ENCODE peak calls at places on chromosomes 3 and 15, in five cellular contexts. One of them, this sample, is unnamed.

GRCh38 chr15:85583404-85584390 is 203.3 kb downstream of the AKAP13 start:
- DNase-seq in cardiac fibroblast: peak; percentile 36
- DNase-seq in hippocampal formation: no peak
- DNase-seq in T-cell: no peak
- DNase-seq in transverse colon: peak; percentile 65
- DNase-seq in this sample: peak; percentile 73

GRCh38 chr3:42681361-42682038 is 3.8 kb upstream of the KLHL40 start:
- DNase-seq in cardiac fibroblast: no peak
- DNase-seq in hippocampal formation: no peak
- DNase-seq in T-cell: no peak
- DNase-seq in transverse colon: no peak
- DNase-seq in this sample: no peak

GRCh38 chr15:90895571-90896117 is 7.5 kb upstream of the MAN2A2 start:
- DNase-seq in cardiac fibroblast: no peak
- DNase-seq in hippocampal formation: peak; percentile 71
- DNase-seq in T-cell: no peak
- DNase-seq in transverse colon: no peak
- DNase-seq in this sample: no peak

GRCh38 chr15:63950911-63951481 is 95.3 kb downstream of the DAPK2 start:
- DNase-seq in cardiac fibroblast: peak; percentile 58
- DNase-seq in hippocampal formation: no peak
- DNase-seq in T-cell: no peak
- DNase-seq in transverse colon: no peak
- DNase-seq in this sample: peak; percentile 80

GRCh38 chr15:49718234-49718633 is 97.4 kb downstream of the DTWD1 start:
- DNase-seq in cardiac fibroblast: peak; percentile 78
- DNase-seq in hippocampal formation: no peak
- DNase-seq in T-cell: no peak
- DNase-seq in transverse colon: no peak
- DNase-seq in this sample: peak; percentile 87

GRCh38 chr3:41688595-41689380 is 273.1 kb downstream of the ULK4 start:
- DNase-seq in cardiac fibroblast: peak; percentile 78
- DNase-seq in hippocampal formation: no peak
- DNase-seq in T-cell: no peak
- DNase-seq in transverse colon: no peak
- DNase-seq in this sample: peak; percentile 39

GRCh38 chr3:3109407-3110298 is 521 bp downstream of the IL5RA start:
- DNase-seq in cardiac fibroblast: peak; percentile 8
- DNase-seq in hippocampal formation: no peak
- DNase-seq in T-cell: no peak
- DNase-seq in transverse colon: no peak
- DNase-seq in this sample: no peak

GRCh38 chr15:75456710-75457109 is 5.2 kb upstream of the SIN3A start:
- DNase-seq in cardiac fibroblast: peak; percentile 20
- DNase-seq in hippocampal formation: no peak
- DNase-seq in T-cell: no peak
- DNase-seq in transverse colon: no peak
- DNase-seq in this sample: no peak

This sample was measured in stromal cell of bone marrow.